ENCODE peak calls at places on chromosomes 11 and 22, in four cellular contexts. A, B, G and P are unnamed samples. For H3K36me3, the result is how much of the 10 kb centered on the place peaks cover.

GRCh38 chr22:45757068-45757467 is 85.4 kb downstream of the ATXN10 start:
- DNase-seq in A (no peak), B (peak), G (peak), P (no peak)

GRCh38 chr22:33792837-33793236 is 127.4 kb downstream of the LARGE1 start:
- DNase-seq in A (no peak), B (no peak), G (no peak), P (no peak)

GRCh38 chr22:40285508-40285907 is 60.8 kb upstream of the ADSL start:
- DNase-seq in A (no peak), B (no peak), G (no peak), P (no peak)

GRCh38 chr11:7905961-7906429 is 25.1 kb downstream of the OR10A6 start:
- DNase-seq in A (no peak), B (no peak), G (no peak), P (no peak)

GRCh38 chr22:30605449-30606110 is 1.4 kb upstream of the TCN2 start:
- DNase-seq in A (peak), B (peak), G (peak), P (peak)

GRCh38 chr11:21727102-21727501 is 465.8 kb upstream of the ANO5 start:
- DNase-seq in A (no peak), B (no peak), G (no peak), P (no peak)

GRCh38 chr11:102552447-102553200 is 22.1 kb upstream of the MMP7 start:
- DNase-seq in A (no peak), B (peak), G (no peak), P (no peak)

GRCh38 chr11:109522116-109522755 is 100.2 kb downstream of the C11orf87 start:
- DNase-seq in A (no peak), B (no peak), G (no peak), P (no peak)

GRCh38 chr11:122843281-122844150 is 5.2 kb downstream of the CRTAM start:
- DNase-seq in A (no peak), B (no peak), G (no peak), P (no peak)

GRCh38 chr11:15969281-15969680 is 387.1 kb downstream of the SOX6 start:
- DNase-seq in A (peak), B (peak), G (peak), P (peak)

GRCh38 chr22:46348099-46348695 is 12.7 kb downstream of the TRMU start:
- DNase-seq in A (no peak), B (no peak), G (peak), P (no peak)

GRCh38 chr22:31077681-31078080 is 3.4 kb upstream of the SMTN start:
- DNase-seq in A (no peak), B (no peak), G (no peak), P (no peak)

GRCh38 chr22:30178180-30179126 is 68.1 kb downstream of the LIF start:
- DNase-seq in A (no peak), B (no peak), G (no peak), P (no peak)

GRCh38 chr11:112025682-112026081 is 474 bp downstream of the DLAT start:
- DNase-seq in A (peak), B (no peak), G (no peak), P (no peak)

GRCh38 chr11:6523253-6523652 is 26.2 kb downstream of the DNHD1 start:
- DNase-seq in A (no peak), B (peak), G (no peak), P (no peak)

GRCh38 chr22:30870451-30871345 is 97.9 kb downstream of the MORC2 start:
- DNase-seq in A (no peak), B (no peak), G (no peak), P (no peak)

GRCh38 chr11:95790933-95791247 is 592 bp downstream of the CEP57 start:
- DNase-seq in A (peak), B (peak), G (peak), P (no peak)

GRCh38 chr22:46370584-46371373 is 35.3 kb downstream of the TRMU start:
- DNase-seq in A (peak), B (no peak), G (peak), P (no peak)

GRCh38 chr11:74347381-74347780 is 35.9 kb upstream of the P4HA3 start:
- DNase-seq in A (no peak), B (peak), G (no peak), P (no peak)

GRCh38 chr22:47564651-47565050 is 802.2 kb downstream of the TBC1D22A start:
- DNase-seq in A (no peak), B (no peak), G (no peak), P (no peak)

GRCh38 chr22:49469896-49470740 is 357.6 kb downstream of the BRD1 start:
- DNase-seq in A (no peak), B (no peak), G (no peak), P (no peak)

GRCh38 chr11:70430671-70431574 is 32.6 kb downstream of the CTTN start:
- DNase-seq in A (no peak), B (no peak), G (no peak), P (peak)

GRCh38 chr11:21412652-21413383 is 743.4 kb downstream of the NELL1 start:
- DNase-seq in A (peak), B (no peak), G (no peak), P (no peak)

DNA sequence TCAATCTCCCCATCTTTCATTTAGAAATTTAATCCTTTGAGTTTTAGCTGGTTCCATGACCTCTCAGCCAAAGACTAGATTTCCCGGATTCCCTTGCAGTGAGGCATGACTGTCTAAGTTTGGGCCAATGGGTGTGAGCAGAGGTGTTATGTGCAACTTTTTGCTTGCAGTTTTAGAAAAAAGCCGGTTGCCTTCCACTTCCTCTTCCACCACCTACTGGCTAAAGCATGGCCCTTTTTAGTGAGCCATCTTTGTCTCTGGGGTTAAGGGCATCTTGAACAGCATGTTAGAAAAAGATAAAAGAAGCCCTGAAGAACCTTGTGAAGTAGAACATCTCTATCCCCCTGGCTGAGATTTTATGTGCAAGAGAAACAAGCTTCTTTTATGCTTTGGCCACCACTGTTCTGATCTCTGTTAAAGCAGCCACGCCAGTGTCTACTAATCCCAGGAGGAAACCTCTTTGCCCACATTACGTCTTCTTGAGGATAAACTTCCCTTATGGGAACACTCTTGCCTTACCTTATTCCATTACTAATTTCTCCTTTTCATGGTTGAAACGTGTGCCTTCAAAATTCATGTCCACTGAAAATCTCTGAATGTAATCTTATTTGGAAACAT is 279.9 kb downstream of the TENM4 start:
- DNase-seq in A (no peak), B (peak), G (no peak), P (no peak)
- TF ChIP-seq CTCF in A (peak), B (peak), G (no peak), P (peak)

DNA sequence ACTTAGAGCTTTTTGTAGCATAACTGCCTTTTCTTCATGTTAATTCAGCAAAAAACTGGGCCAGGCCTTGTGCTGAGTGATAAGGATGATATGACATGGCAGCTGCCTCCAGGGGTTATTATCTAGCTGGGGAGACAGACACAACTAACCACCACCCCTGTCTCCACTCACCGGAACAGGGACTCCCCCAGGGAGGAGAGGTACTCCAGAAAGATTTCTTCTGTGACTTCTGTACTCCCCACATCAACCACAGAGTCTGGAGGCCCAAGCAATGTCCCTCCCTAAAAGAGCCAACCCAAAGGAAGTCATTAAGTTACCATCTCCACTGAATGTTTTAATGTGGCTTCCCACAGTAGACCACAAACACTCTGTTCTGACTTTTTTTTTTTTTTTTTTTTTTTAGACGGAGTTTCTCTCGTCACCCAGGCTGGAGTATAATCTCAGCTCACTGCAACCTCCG is 14.3 kb upstream of the PMM1 start:
- DNase-seq in A (peak), B (no peak), G (no peak), P (no peak)
- H3K36me3 ChIP-seq in A (under half), B (under half), G (half or more), P (under half)

DNA sequence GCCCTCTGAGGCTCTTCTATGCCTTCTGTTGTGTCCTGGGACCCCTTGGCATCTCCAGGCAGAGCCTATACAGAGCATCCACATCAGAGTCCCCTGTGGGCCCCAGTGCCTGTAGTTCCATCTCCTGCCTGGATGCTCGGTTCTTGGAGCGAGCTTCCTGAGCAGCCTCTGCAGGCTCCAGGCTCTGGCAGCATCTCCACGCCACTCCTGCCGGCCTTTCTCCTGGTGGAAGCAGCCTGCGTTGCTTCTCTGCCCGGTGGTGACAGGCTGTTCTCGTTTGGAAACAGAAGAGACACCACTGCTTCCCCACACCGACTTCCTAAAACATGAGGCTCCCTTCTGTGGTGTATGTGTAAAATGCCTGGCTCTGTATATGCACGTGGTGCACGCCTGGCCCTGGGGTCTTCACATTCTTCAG is 52.8 kb downstream of the BCR start:
- DNase-seq in A (no peak), B (peak), G (no peak), P (no peak)
- TF ChIP-seq CTCF in A (no peak), B (peak), G (no peak), P (no peak)

DNA sequence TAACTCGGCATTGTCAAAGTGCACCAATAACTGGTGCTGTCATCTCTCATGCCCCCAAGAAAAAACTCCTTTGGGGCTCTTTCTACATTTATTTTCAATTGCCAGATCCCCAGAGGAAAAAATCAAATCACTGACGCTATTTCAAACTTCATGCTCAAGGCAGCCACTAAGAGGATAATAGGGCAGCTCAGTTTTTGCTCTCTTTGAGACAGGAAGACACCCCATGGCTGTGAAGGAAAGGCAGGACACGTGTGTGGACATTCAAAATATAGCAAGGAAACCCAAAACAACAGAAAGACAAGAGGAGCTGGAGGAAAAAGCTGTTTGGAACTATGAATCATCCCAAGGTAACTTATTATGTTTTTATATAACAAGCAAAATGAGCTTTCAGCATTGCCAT is 83.7 kb downstream of the SERGEF start:
- DNase-seq in A (no peak), B (no peak), G (no peak), P (no peak)
- H3K36me3 ChIP-seq in A (under half), B (under half), G (under half), P (under half)

GRCh38 chr11:128948583-128948982 is 5.9 kb upstream of the TP53AIP1 start:
- DNase-seq in A (peak), B (no peak), G (no peak), P (no peak)
- TF ChIP-seq CTCF in A (peak), B (peak), G (no peak), P (no peak)

GRCh38 chr22:19353363-19354131 is 62.0 kb upstream of the CLTCL1 start:
- DNase-seq in A (no peak), B (no peak), G (no peak), P (no peak)

GRCh38 chr22:19352217-19352616 is 60.7 kb upstream of the CLTCL1 start:
- DNase-seq in A (no peak), B (no peak), G (no peak), P (no peak)

GRCh38 chr22:19351604-19352003 is 60.1 kb upstream of the CLTCL1 start:
- DNase-seq in A (no peak), B (no peak), G (no peak), P (no peak)

GRCh38 chr22:19354201-19354600 is 62.7 kb upstream of the CLTCL1 start:
- DNase-seq in A (no peak), B (no peak), G (no peak), P (no peak)

DNA sequence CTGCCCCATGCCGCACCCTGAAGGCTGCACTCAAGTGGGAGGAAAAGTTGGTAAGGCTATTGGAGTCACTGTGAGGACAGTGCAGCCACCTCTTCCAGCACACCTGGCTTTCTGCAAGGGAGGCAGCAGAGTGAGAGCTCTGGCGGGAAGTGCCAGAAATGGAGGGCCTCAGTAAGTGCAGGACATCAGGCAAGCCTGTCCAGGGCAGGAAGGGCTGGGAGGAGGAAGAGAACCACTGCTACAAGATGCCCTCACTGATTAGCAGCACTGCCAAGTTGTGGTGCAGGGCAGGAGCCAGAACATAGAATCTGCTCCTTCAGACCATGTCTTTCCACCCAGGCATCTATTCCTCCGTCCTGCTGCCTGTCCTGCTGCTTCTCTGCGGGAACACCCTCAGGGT is 61.2 kb upstream of the CLTCL1 start:
- DNase-seq in A (no peak), B (no peak), G (no peak), P (no peak)
- H3K36me3 ChIP-seq in A (under half), B (under half), G (half or more), P (under half)

DNA sequence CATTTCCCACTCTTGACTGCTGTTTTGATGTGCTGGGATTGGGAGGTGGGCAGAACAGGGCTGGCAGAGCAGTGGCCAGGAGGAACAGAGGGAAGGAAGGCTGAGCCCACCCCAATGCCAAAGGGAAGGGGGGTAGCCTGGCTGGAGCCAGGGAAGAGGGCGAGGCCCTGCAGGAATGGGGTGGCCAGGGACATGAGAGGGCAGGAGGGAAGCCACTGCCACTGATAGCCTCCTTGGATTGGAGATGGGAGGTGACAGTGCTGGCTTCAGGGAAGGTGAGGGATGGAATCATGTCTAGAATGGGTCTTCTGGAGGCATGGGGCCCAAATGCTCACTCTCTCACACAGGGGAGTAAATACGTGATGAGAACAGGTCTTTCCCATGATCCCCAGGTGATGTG is 19.6 kb downstream of the FXYD6 start:
- DNase-seq in A (no peak), B (no peak), G (no peak), P (no peak)
- TF ChIP-seq CTCF in A (no peak), B (no peak), G (no peak), P (no peak)

DNA sequence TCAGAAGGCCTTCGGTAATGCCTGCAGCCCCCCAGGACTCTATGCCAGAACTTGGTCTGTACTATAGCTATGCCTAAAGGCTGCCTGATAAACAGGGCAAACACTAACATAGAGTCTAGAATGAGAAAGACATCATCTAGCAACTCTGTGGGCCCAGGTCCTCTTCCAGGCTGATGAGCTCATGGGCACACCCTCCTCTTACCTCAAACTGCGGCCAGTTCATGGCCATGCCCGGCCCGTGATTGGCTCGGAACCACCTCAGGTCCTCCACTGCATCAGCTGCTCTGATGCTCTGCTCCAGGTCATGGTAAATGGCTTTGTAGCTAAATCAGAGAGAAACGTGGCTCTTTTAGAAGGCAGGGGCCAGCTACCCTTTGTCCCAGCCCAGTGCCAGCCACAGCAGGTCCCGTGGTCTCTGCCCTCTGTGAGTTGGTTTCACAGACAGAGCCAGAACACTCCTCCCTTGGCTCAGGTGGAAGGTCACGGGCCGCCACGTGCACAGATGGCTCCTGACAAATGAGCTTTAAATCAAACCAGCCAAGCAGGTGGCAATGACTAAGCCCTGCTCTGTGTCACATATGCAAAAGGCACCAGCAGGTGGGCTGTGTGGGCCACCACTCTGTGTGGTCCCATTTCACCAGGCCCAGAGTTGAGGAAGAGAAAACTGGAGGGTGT is 25.0 kb upstream of the ARFGAP3 start:
- DNase-seq in A (no peak), B (no peak), G (peak), P (peak)
- H3K36me3 ChIP-seq in A (under half), B (under half), G (under half), P (half or more)

GRCh38 chr22:35628732-35629131 is 11.6 kb upstream of the MB start:
- DNase-seq in A (no peak), B (no peak), G (no peak), P (no peak)

GRCh38 chr22:35629406-35630234 is 12.5 kb upstream of the MB start:
- DNase-seq in A (peak), B (peak), G (no peak), P (peak)

GRCh38 chr22:35624547-35624946 is 7.4 kb upstream of the MB start:
- DNase-seq in A (no peak), B (no peak), G (no peak), P (no peak)

GRCh38 chr22:35625763-35626162 is 8.6 kb upstream of the MB start:
- DNase-seq in A (no peak), B (no peak), G (no peak), P (no peak)

GRCh38 chr22:35627267-35628041 is 10.3 kb upstream of the MB start:
- DNase-seq in A (peak), B (peak), G (peak), P (peak)
- TF ChIP-seq CTCF in A (peak), B (peak), G (no peak), P (peak)

GRCh38 chr11:2329551-2329950 is 27.7 kb downstream of the TSPAN32 start:
- DNase-seq in A (no peak), B (no peak), G (no peak), P (no peak)
- H3K36me3 ChIP-seq in A (under half), B (under half), G (under half), P (under half)